ENCODE peak calls at places on chromosomes 6 and 20, in six cellular contexts. F is right lobe of liver; P is ovary; S is CD4-positive, alpha-beta memory T cell; C is pancreas; Y is mesendoderm. H is an unnamed sample. For H3K36me3 and H3K4me1, the result is how much of the 10 kb centered on the place peaks cover.

GRCh38 chr6:159655409-159655988 is 37.5 kb downstream of the SOD2 start:
- DNase-seq in Y (peak), F (no peak), C (no peak), S (no peak), P (no peak), H (no peak)

GRCh38 chr20:50586531-50587232 is 76.5 kb downstream of the PTPN1 start:
- DNase-seq in S (no peak), C (no peak), Y (no peak), P (no peak), F (no peak), H (no peak)

GRCh38 chr6:12010635-12011275 is 1.4 kb upstream of the HIVEP1 start:
- DNase-seq in C (peak), F (peak), P (peak), S (no peak), Y (peak), H (peak)

GRCh38 chr6:8446391-8446790 is 11.0 kb upstream of the SLC35B3 start:
- DNase-seq in S (no peak), F (no peak), Y (peak), C (no peak), P (no peak), H (no peak)

GRCh38 chr20:61560361-61560853 is 308.3 kb downstream of the CDH4 start:
- DNase-seq in P (no peak), C (peak), F (no peak), S (no peak), Y (peak), H (no peak)

GRCh38 chr6:90230547-90231240 is 65.9 kb downstream of the BACH2 start:
- DNase-seq in S (no peak), P (no peak), Y (peak), F (no peak), C (no peak), H (no peak)

GRCh38 chr6:14121936-14122344 is 4.4 kb downstream of the CD83 start:
- DNase-seq in P (no peak), F (no peak), C (no peak), S (no peak), Y (no peak), H (peak)

GRCh38 chr6:33958208-33958862 is 154.5 kb upstream of the MLN start:
- DNase-seq in C (no peak), F (no peak), S (no peak), P (no peak), Y (peak), H (no peak)

GRCh38 chr6:24927985-24928735 is 7.6 kb downstream of the RIPOR2 start:
- DNase-seq in P (no peak), C (no peak), Y (no peak), F (no peak), S (no peak), H (no peak)

GRCh38 chr6:10381133-10381829 is 33.6 kb downstream of the TFAP2A start:
- DNase-seq in Y (peak), P (no peak), C (no peak), S (no peak), F (no peak), H (no peak)

GRCh38 chr6:139927236-139927635 is 552.8 kb upstream of the CITED2 start:
- DNase-seq in S (no peak), Y (no peak), P (no peak), F (no peak), C (no peak), H (no peak)

GRCh38 chr6:7646394-7646793 is 56.4 kb downstream of the SNRNP48 start:
- DNase-seq in C (no peak), F (no peak), Y (no peak), P (no peak), S (no peak), H (no peak)

GRCh38 chr6:103675807-103676406 is 1183.8 kb downstream of the HACE1 start:
- DNase-seq in F (no peak), P (no peak), S (no peak), C (no peak), Y (no peak), H (no peak)

GRCh38 chr20:22495172-22495571 is 89.2 kb downstream of the FOXA2 start:
- DNase-seq in F (no peak), P (no peak), C (no peak), Y (no peak), S (no peak), H (no peak)

GRCh38 chr20:3164763-3165410 is 5.2 kb upstream of the FASTKD5 start:
- DNase-seq in P (no peak), Y (no peak), C (peak), F (no peak), S (no peak), H (no peak)

GRCh38 chr20:23335521-23335920 is 15.1 kb upstream of the NXT1 start:
- DNase-seq in Y (no peak), F (no peak), C (no peak), S (no peak), P (no peak), H (no peak)

GRCh38 chr6:18076231-18076630 is 46.2 kb downstream of the NHLRC1 start:
- DNase-seq in F (no peak), S (no peak), P (no peak), Y (no peak), C (no peak), H (no peak)

GRCh38 chr20:61899971-61900370 is 165.7 kb downstream of the TAF4 start:
- DNase-seq in P (peak), Y (no peak), F (no peak), S (no peak), C (peak), H (no peak)

GRCh38 chr20:11159728-11160127 is 485.9 kb upstream of the JAG1 start:
- DNase-seq in P (no peak), F (no peak), S (no peak), C (no peak), Y (no peak), H (peak)

GRCh38 chr6:26044140-26045045 is 42.8 kb upstream of the HFE start:
- DNase-seq in S (peak), Y (no peak), C (peak), F (peak), P (peak), H (no peak)

GRCh38 chr20:63577317-63577894 is 3.4 kb upstream of the HELZ2 start:
- DNase-seq in S (no peak), C (peak), P (no peak), Y (no peak), F (peak), H (peak)

GRCh38 chr6:128929869-128930268 is 46.9 kb downstream of the LAMA2 start:
- DNase-seq in F (peak), C (no peak), S (no peak), P (no peak), Y (no peak), H (no peak)

GRCh38 chr20:60820918-60821317 is 431.1 kb upstream of the CDH4 start:
- DNase-seq in F (no peak), S (peak), P (no peak), Y (no peak), C (no peak), H (no peak)

GRCh38 chr6:88614306-88614877 is 349.0 kb downstream of the RNGTT start:
- DNase-seq in P (no peak), F (no peak), S (no peak), C (no peak), Y (no peak), H (no peak)

GRCh38 chr6:150617062-150617461 is 17.4 kb downstream of the PLEKHG1 start:
- DNase-seq in F (no peak), C (no peak), S (no peak), P (no peak), Y (no peak), H (no peak)

GRCh38 chr20:5592165-5592564 is 158.0 kb upstream of the SHLD1 start:
- DNase-seq in C (no peak), P (no peak), S (no peak), F (no peak), Y (no peak), H (no peak)
- H3K36me3 ChIP-seq in C (under half), P (under half), S (under half), F (under half), Y (under half), H (under half)

GRCh38 chr6:133621751-133622150 is 267.2 kb upstream of the TCF21 start:
- DNase-seq in P (no peak), F (no peak), S (no peak), C (no peak), Y (no peak), H (no peak)

GRCh38 chr6:133623065-133623464 is 265.8 kb upstream of the TCF21 start:
- DNase-seq in C (no peak), S (no peak), Y (no peak), F (no peak), P (peak), H (no peak)

GRCh38 chr6:133623621-133624020 is 265.3 kb upstream of the TCF21 start:
- DNase-seq in C (no peak), F (no peak), S (no peak), Y (no peak), P (no peak), H (no peak)
- H3K27ac ChIP-seq in C (no peak), F (no peak), S (no peak), Y (no peak), P (peak), H (no peak)

GRCh38 chr6:44667226-44667625 is 279.7 kb downstream of the CDC5L start:
- DNase-seq in F (no peak), Y (peak), C (no peak), S (no peak), P (no peak), H (no peak)
- H3K4me1 ChIP-seq in F (under half), Y (under half), C (under half), S (under half), P (under half), H (under half)

DNA sequence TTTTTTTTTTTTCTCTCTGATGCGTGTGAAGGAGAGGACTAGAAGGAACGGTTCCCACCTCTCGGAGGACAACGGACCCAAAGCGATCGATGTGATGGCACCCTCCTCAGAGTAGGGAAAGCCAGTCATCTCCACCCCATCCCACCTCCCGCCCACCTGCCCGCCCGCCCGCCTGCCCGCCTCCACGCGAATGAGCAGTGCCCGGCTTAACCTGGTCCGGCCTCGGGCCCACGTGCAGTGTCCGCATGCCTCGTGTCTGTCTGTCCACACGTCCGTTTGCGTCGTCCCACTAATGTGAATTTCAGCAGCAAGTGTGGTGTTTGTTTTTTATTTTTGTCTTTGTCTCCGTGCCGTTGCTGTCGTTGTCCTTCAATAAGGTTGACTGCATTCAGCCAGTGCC is 42.1 kb upstream of the MYL9 start:
- DNase-seq in F (no peak), C (no peak), S (no peak), P (no peak), Y (no peak), H (no peak)
- H3K36me3 ChIP-seq in F (under half), C (under half), S (under half), P (under half), Y (under half), H (half or more)